ENCODE peak calls at places on chromosomes 1 and 21, in four cellular contexts. X is K562, I is HCT116, N is IMR-90. Z is an unnamed sample.

GRCh38 chr1:211731456-211732275 is 56.2 kb upstream of the NEK2 start:
- DNase-seq in X (no peak), I (no peak), N (no peak), Z (no peak)

GRCh38 chr1:50742523-50742922 is 217.5 kb downstream of the FAF1 start:
- DNase-seq in X (no peak), N (peak; percentile 41), I (no peak), Z (no peak)

GRCh38 chr21:29372063-29372802 is 73.5 kb downstream of the BACH1 start:
- DNase-seq in N (peak; percentile 84), X (peak; percentile 80), I (peak; percentile 67), Z (peak; percentile 78)

GRCh38 chr1:6889875-6890480 is 104.7 kb downstream of the CAMTA1 start:
- DNase-seq in N (peak; percentile 68), I (peak; percentile 44), X (peak; percentile 50), Z (peak; percentile 66)

GRCh38 chr1:206655471-206655882 is 20.1 kb downstream of the DYRK3 start:
- DNase-seq in N (no peak), I (no peak), X (no peak), Z (no peak)

GRCh38 chr1:1314678-1315335 is 6.4 kb downstream of the PUSL1 start:
- DNase-seq in X (no peak), I (no peak), N (no peak), Z (no peak)

GRCh38 chr1:13901041-13901440 is 201.1 kb downstream of the PRDM2 start:
- DNase-seq in X (no peak), N (no peak), I (no peak), Z (no peak)

GRCh38 chr21:33041981-33042380 is 16.2 kb downstream of the OLIG2 start:
- DNase-seq in I (no peak), N (peak; percentile 52), X (no peak), Z (no peak)

GRCh38 chr1:86757272-86757984 is 53.1 kb downstream of the SH3GLB1 start:
- DNase-seq in N (peak; percentile 45), X (no peak), I (no peak), Z (no peak)

GRCh38 chr1:77395051-77395450 is 113.2 kb downstream of the AK5 start:
- DNase-seq in X (no peak), N (no peak), I (no peak), Z (no peak)

GRCh38 chr1:68819190-68819829 is 322.4 kb upstream of the DEPDC1 start:
- DNase-seq in I (peak; percentile 31), X (no peak), N (peak; percentile 1), Z (no peak)

GRCh38 chr1:155970531-155971167 is 7.7 kb downstream of the ARHGEF2 start:
- DNase-seq in I (no peak), X (peak; percentile 53), N (peak; percentile 88), Z (no peak)

GRCh38 chr21:26948194-26948593 is 18.7 kb downstream of the ADAMTS5 start:
- DNase-seq in X (no peak), N (peak; percentile 27), I (no peak), Z (no peak)

GRCh38 chr1:43527111-43527878 is 3.4 kb upstream of the PTPRF start:
- DNase-seq in X (no peak), N (no peak), I (no peak), Z (no peak)

GRCh38 chr1:81549588-81550127 is 251.1 kb upstream of the ADGRL2 start:
- DNase-seq in I (no peak), N (peak; percentile 52), X (no peak), Z (peak; percentile 8)

GRCh38 chr1:167288390-167289062 is 67.8 kb downstream of the POU2F1 start:
- DNase-seq in X (no peak), N (no peak), I (no peak), Z (peak; percentile 18)

GRCh38 chr1:82686774-82687173 is 886.0 kb downstream of the ADGRL2 start:
- DNase-seq in X (no peak), N (no peak), I (no peak), Z (no peak)

GRCh38 chr1:44084998-44085675 is 33.5 kb upstream of the KLF17 start:
- DNase-seq in X (no peak), N (peak; percentile 83), I (peak; percentile 16), Z (no peak)

GRCh38 chr1:172733815-172734214 is 74.9 kb downstream of the FASLG start:
- DNase-seq in I (no peak), X (no peak), N (no peak), Z (no peak)

GRCh38 chr21:45509566-45510465 is 32.4 kb downstream of the SLC19A1 start:
- DNase-seq in N (no peak), X (peak; percentile 45), I (no peak), Z (no peak)

GRCh38 chr21:16457498-16457897 is 727.7 kb downstream of the USP25 start:
- DNase-seq in I (no peak), N (no peak), X (no peak), Z (no peak)

GRCh38 chr21:16460936-16461335 is 731.2 kb downstream of the USP25 start:
- DNase-seq in N (no peak), I (no peak), X (no peak), Z (no peak)

GRCh38 chr21:16455526-16455925 is 725.7 kb downstream of the USP25 start:
- DNase-seq in X (no peak), I (no peak), N (no peak), Z (no peak)

GRCh38 chr21:16454371-16454770 is 724.6 kb downstream of the USP25 start:
- DNase-seq in X (no peak), N (no peak), I (no peak), Z (no peak)

GRCh38 chr21:16455978-16456377 is 726.2 kb downstream of the USP25 start:
- DNase-seq in X (no peak), N (no peak), I (no peak), Z (no peak)
- TF ChIP-seq CEBPB in X (no peak), N (no peak), I (no peak), Z (no peak)

GRCh38 chr1:26785611-26786436 is 1.9 kb upstream of the PIGV start:
- DNase-seq in X (no peak), I (no peak), N (peak; percentile 48), Z (no peak)
- H3K9ac ChIP-seq in X (peak overlapping the region; percentile 72), I (peak overlapping the region; percentile 97), N (peak overlapping the region; percentile 27), Z (peak overlapping the region; percentile 98)

GRCh38 chr1:95583811-95584210 is 349.8 kb downstream of the RWDD3 start:
- DNase-seq in N (no peak), I (no peak), X (no peak), Z (no peak)
- TF ChIP-seq CEBPB in N (no peak), I (no peak), X (no peak), Z (no peak)

DNA sequence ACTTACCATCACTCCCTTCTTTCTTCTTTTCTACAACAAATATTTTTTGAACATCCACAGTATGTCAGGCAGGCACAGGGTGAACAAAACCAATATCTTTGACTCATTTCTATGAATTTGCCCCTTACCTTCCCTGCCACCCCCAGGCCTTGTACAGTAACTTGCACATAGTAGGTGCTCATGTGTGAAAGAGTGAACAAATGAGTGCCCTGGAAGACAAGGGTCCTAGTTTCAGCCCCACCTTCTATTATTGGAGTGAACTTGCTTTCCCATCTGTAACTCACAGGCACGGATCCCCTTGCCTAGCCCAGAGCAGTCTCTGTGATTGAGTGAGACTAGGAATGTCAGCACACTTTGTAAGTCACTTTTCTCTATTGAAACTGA is 12.8 kb downstream of the ZDHHC18 start:
- DNase-seq in X (no peak), N (no peak), I (no peak), Z (no peak)
- H3K9ac ChIP-seq in X (peak overlapping the region; percentile 43), N (no peak overlapping the region), I (no peak overlapping the region), Z (peak overlapping the region; percentile 50)

GRCh38 chr1:175978476-175978875 is 228.6 kb downstream of the COP1 start:
- DNase-seq in X (no peak), N (peak; percentile 34), I (no peak), Z (no peak)
- TF ChIP-seq CEBPB in X (no peak), N (no peak), I (no peak), Z (no peak)

GRCh38 chr1:153968972-153969371 is 1.3 kb downstream of the CREB3L4 start:
- DNase-seq in I (no peak), X (no peak), N (no peak), Z (no peak)
- H3K9ac ChIP-seq in I (no peak overlapping the region), X (peak overlapping the region; percentile 41), N (no peak overlapping the region), Z (peak overlapping the region; percentile 75)